ENCODE peak calls at places on chromosomes 16 and 17, in eight cellular contexts. T, D, U, M, C, R, Z and E are unnamed samples.

GRCh38 chr17:40862985-40863733 is 3.9 kb downstream of the KRT12 start:
- DNase-seq in Z (peak; percentile 91), D (peak; percentile 12), T (no peak), R (no peak), U (no peak), M (no peak), C (no peak), E (no peak)

GRCh38 chr17:81601525-81602120 is 35.3 kb downstream of the NPLOC4 start:
- DNase-seq in D (no peak), T (no peak), R (no peak), Z (peak; percentile 50), U (peak; percentile 31), M (peak; percentile 52), C (no peak), E (peak; percentile 52)

GRCh38 chr16:46932802-46933201 is 40.7 kb downstream of the DNAJA2 start:
- DNase-seq in C (no peak), U (no peak), M (no peak), D (no peak), Z (peak; percentile 66), T (no peak), R (no peak), E (no peak)

GRCh38 chr16:75065149-75065807 is 51.3 kb downstream of the LDHD start:
- DNase-seq in R (no peak), M (peak; percentile 67), Z (no peak), U (peak; percentile 23), D (no peak), C (no peak), T (no peak), E (no peak)

GRCh38 chr16:13453938-13454553 is 465.9 kb upstream of the ERCC4 start:
- DNase-seq in U (no peak), M (peak; percentile 20), C (no peak), T (no peak), Z (peak; percentile 72), D (no peak), R (no peak), E (peak; percentile 22)

GRCh38 chr17:78112508-78113471 is 15.8 kb downstream of the TMC6 start:
- DNase-seq in D (peak; percentile 85), R (peak; percentile 79), C (peak; percentile 83), M (peak; percentile 86), U (peak; percentile 66), Z (peak; percentile 100), T (peak; percentile 92), E (no peak)

GRCh38 chr17:29158515-29159275 is 21.5 kb downstream of the MYO18A start:
- DNase-seq in C (no peak), M (no peak), T (peak; percentile 63), U (no peak), Z (no peak), R (no peak), D (no peak), E (no peak)

GRCh38 chr16:19805459-19806160 is 79.0 kb downstream of the GPRC5B start:
- DNase-seq in T (peak; percentile 21), U (no peak), D (no peak), R (no peak), M (no peak), Z (no peak), C (no peak), E (no peak)

GRCh38 chr17:11917415-11917814 is 79.9 kb downstream of the ZNF18 start:
- DNase-seq in M (no peak), R (no peak), Z (no peak), D (no peak), U (no peak), T (no peak), C (no peak), E (no peak)

GRCh38 chr17:21125862-21126261 is 902 bp upstream of the DHRS7B start:
- DNase-seq in M (no peak), R (no peak), T (no peak), U (peak; percentile 45), C (no peak), D (no peak), Z (no peak), E (no peak)

GRCh38 chr17:6506679-6507231 is 49.6 kb downstream of the PITPNM3 start:
- DNase-seq in M (peak; percentile 64), R (no peak), C (no peak), Z (no peak), U (no peak), T (no peak), D (no peak), E (no peak)

GRCh38 chr17:15456486-15456885 is 10.9 kb downstream of the CDRT4 start:
- DNase-seq in C (peak; percentile 33), Z (no peak), D (no peak), M (no peak), R (peak; percentile 70), T (peak; percentile 61), U (no peak), E (no peak)

DNA sequence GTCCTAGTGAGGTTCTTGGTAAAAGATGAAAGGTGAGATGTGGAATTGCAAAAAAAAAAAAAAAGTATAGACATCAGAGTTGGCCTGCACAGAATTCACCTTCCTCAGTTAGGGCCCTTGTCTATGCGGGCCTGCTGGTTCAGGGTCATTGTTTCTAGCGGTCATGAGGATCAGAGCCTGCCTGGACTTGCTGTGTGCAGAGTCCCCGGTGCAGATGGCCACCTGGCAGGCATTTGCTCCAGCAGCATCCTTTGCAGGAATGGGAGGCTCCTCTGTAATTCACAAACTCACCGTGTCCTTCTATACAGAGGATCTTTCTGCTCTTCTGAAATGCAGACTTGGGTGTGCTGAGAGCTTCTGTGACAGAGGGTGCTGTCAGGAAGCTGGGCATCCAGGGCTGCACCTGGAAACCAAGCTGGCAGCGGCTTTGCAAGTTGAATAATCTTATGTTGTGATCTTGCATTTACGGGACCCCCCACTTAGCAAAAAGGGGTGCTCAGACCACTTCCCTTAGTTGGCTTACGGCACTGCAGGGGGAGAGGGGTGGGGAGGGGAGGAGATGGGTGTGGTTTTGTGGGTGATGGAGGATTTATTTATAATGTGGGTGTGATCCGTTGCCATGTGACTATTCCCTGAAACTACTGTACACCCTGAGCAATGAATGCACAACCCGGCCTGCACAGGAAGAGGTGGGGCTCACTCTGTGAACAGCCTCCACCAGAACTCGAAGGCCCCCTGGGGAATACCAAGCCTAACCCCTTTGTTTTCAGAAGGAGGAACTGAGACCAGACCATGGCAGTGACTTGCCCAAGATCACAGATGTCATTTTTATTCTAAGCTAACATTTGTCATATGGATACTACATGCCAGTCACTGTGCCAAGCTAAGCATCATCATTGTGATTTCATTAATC is 178.2 kb downstream of the PRKCB start:
- DNase-seq in R (no peak), T (no peak), Z (no peak), D (no peak), C (no peak), U (peak; percentile 44), M (peak; percentile 44), E (peak; percentile 75)
- H3K4me3 ChIP-seq in R (no peak overlapping the region), T (no peak overlapping the region), Z (no peak overlapping the region), D (no peak overlapping the region), C (no peak overlapping the region), U (no peak overlapping the region), M (no peak overlapping the region), E (peak overlapping the region; percentile 62)

GRCh38 chr17:66689192-66689591 is 145.7 kb upstream of the CACNG5 start:
- DNase-seq in T (no peak), U (no peak), Z (no peak), M (no peak), D (no peak), C (no peak), R (no peak), E (no peak)

GRCh38 chr17:66690166-66690565 is 144.8 kb upstream of the CACNG5 start:
- DNase-seq in U (no peak), T (no peak), R (no peak), Z (no peak), C (no peak), M (peak; percentile 48), D (no peak), E (no peak)

GRCh38 chr17:66687570-66688284 is 147.2 kb upstream of the CACNG5 start:
- DNase-seq in R (no peak), T (no peak), C (no peak), U (no peak), M (peak; percentile 86), D (no peak), Z (no peak), E (no peak)

GRCh38 chr17:66695098-66695497 is 139.8 kb upstream of the CACNG5 start:
- DNase-seq in T (no peak), U (no peak), M (no peak), D (no peak), R (no peak), C (no peak), Z (no peak), E (no peak)

GRCh38 chr17:66691644-66692500 is 143.0 kb upstream of the CACNG5 start:
- DNase-seq in Z (no peak), R (no peak), U (no peak), C (no peak), T (peak; percentile 63), D (no peak), M (peak; percentile 34), E (no peak)
- H3K4me3 ChIP-seq in Z (no peak overlapping the region), R (no peak overlapping the region), U (no peak overlapping the region), C (no peak overlapping the region), T (no peak overlapping the region), D (no peak overlapping the region), M (no peak overlapping the region), E (no peak overlapping the region)

DNA sequence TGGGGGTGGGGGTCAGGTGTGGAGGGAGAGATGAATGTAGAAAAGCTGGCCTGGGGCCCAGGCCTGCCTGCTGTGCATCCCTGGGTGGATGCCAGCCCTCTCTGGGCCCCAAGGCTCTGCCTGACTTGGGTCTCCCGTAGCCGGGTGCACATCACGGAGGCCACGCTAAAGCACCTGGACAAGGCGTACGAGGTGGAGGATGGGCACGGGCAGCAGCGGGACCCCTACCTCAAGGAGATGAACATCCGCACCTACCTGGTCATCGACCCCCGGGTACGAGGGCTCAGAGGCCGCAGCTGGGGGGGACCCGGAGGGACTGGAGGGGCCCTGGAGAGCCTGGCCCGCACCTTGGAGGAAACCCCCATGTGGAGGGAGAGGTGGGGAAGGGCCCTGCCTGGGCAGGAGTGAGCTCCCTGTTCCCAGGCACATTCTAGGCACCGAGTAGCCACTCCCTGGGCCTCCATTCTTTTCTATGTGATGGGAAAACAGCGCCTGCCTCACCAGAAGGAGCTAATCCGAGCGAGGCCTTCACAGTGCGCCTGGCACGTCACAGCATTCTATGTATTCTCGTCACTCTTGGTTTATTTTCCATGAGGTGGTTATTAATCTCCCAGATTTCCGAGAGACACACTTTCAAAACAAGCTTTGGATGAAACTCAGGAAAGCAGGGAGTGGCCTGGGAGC is 34.7 kb downstream of the ADCY7 start:
- DNase-seq in D (no peak), T (peak; percentile 40), R (no peak), M (no peak), U (no peak), Z (no peak), C (no peak), E (no peak)
- H3K4me3 ChIP-seq in D (no peak overlapping the region), T (no peak overlapping the region), R (no peak overlapping the region), M (no peak overlapping the region), U (no peak overlapping the region), Z (no peak overlapping the region), C (no peak overlapping the region), E (no peak overlapping the region)

GRCh38 chr17:76820039-76820438 is 48.2 kb upstream of the MGAT5B start:
- DNase-seq in U (no peak), T (no peak), M (no peak), Z (no peak), D (no peak), R (no peak), C (no peak), E (no peak)

GRCh38 chr17:76812248-76812647 is 56.0 kb upstream of the MGAT5B start:
- DNase-seq in M (no peak), D (no peak), T (no peak), Z (no peak), R (no peak), U (no peak), C (no peak), E (no peak)

GRCh38 chr17:76820523-76820922 is 47.7 kb upstream of the MGAT5B start:
- DNase-seq in U (no peak), R (no peak), D (no peak), M (no peak), Z (no peak), C (no peak), T (no peak), E (no peak)

GRCh38 chr17:76812968-76813367 is 55.2 kb upstream of the MGAT5B start:
- DNase-seq in T (no peak), U (no peak), Z (no peak), R (no peak), C (no peak), M (no peak), D (no peak), E (no peak)

GRCh38 chr17:76816590-76817135 is 51.5 kb upstream of the MGAT5B start:
- DNase-seq in U (peak; percentile 47), M (no peak), Z (peak; percentile 69), R (no peak), C (peak; percentile 22), T (peak; percentile 56), D (no peak), E (no peak)
- H3K4me3 ChIP-seq in U (no peak overlapping the region), M (no peak overlapping the region), Z (no peak overlapping the region), R (no peak overlapping the region), C (no peak overlapping the region), T (no peak overlapping the region), D (no peak overlapping the region), E (no peak overlapping the region)